ENCODE peak calls at places on chromosome 7, in nine cellular contexts. One of them, this sample, is unnamed.

GRCh38 chr7:158396301-158396905 is 191.2 kb downstream of the PTPRN2 start:
- DNase-seq in AG09319: no peak
- DNase-seq in left ventricle myocardium inferior: no peak
- DNase-seq in kidney epithelial cell: no peak
- DNase-seq in T-helper 2 cell: no peak
- DNase-seq in A172: no peak
- DNase-seq in nephron progenitor cell: no peak
- DNase-seq in H7: peak
- DNase-seq in substantia nigra: no peak
- DNase-seq in this sample: no peak

GRCh38 chr7:132400667-132401142 is 175.6 kb downstream of the PLXNA4 start:
- DNase-seq in AG09319: no peak
- DNase-seq in left ventricle myocardium inferior: no peak
- DNase-seq in kidney epithelial cell: no peak
- DNase-seq in T-helper 2 cell: no peak
- DNase-seq in A172: no peak
- DNase-seq in nephron progenitor cell: no peak
- DNase-seq in H7: no peak
- DNase-seq in substantia nigra: no peak
- DNase-seq in this sample: no peak

GRCh38 chr7:114889646-114890285 is 32.1 kb upstream of the MDFIC start:
- DNase-seq in AG09319: peak
- DNase-seq in left ventricle myocardium inferior: no peak
- DNase-seq in kidney epithelial cell: peak
- DNase-seq in T-helper 2 cell: no peak
- DNase-seq in A172: peak
- DNase-seq in nephron progenitor cell: no peak
- DNase-seq in H7: no peak
- DNase-seq in substantia nigra: no peak
- DNase-seq in this sample: peak

GRCh38 chr7:35780070-35780469 is 20.8 kb upstream of the SEPTIN7 start:
- DNase-seq in AG09319: no peak
- DNase-seq in left ventricle myocardium inferior: no peak
- DNase-seq in kidney epithelial cell: no peak
- DNase-seq in T-helper 2 cell: no peak
- DNase-seq in A172: no peak
- DNase-seq in nephron progenitor cell: no peak
- DNase-seq in H7: no peak
- DNase-seq in substantia nigra: no peak
- DNase-seq in this sample: no peak

GRCh38 chr7:135175931-135176330 is 5.4 kb upstream of the CYREN start:
- DNase-seq in AG09319: no peak
- DNase-seq in left ventricle myocardium inferior: no peak
- DNase-seq in kidney epithelial cell: no peak
- DNase-seq in T-helper 2 cell: no peak
- DNase-seq in A172: no peak
- DNase-seq in nephron progenitor cell: no peak
- DNase-seq in H7: no peak
- DNase-seq in substantia nigra: no peak
- DNase-seq in this sample: no peak

GRCh38 chr7:127792528-127793342 is 140.7 kb downstream of the SND1 start:
- DNase-seq in AG09319: no peak
- DNase-seq in left ventricle myocardium inferior: no peak
- DNase-seq in kidney epithelial cell: no peak
- DNase-seq in T-helper 2 cell: no peak
- DNase-seq in A172: peak
- DNase-seq in nephron progenitor cell: peak
- DNase-seq in H7: peak
- DNase-seq in substantia nigra: no peak
- DNase-seq in this sample: peak

GRCh38 chr7:48938539-48938938 is 14.2 kb downstream of the CDC14C start:
- DNase-seq in AG09319: peak
- DNase-seq in left ventricle myocardium inferior: no peak
- DNase-seq in kidney epithelial cell: peak
- DNase-seq in T-helper 2 cell: no peak
- DNase-seq in A172: peak
- DNase-seq in nephron progenitor cell: no peak
- DNase-seq in H7: no peak
- DNase-seq in substantia nigra: no peak
- DNase-seq in this sample: no peak

GRCh38 chr7:26103541-26104070 is 48.4 kb upstream of the NFE2L3 start:
- DNase-seq in AG09319: no peak
- DNase-seq in left ventricle myocardium inferior: no peak
- DNase-seq in kidney epithelial cell: no peak
- DNase-seq in T-helper 2 cell: no peak
- DNase-seq in A172: no peak
- DNase-seq in nephron progenitor cell: no peak
- DNase-seq in H7: no peak
- DNase-seq in substantia nigra: no peak
- DNase-seq in this sample: no peak

GRCh38 chr7:157520249-157520648 is 183.4 kb downstream of the DNAJB6 start:
- DNase-seq in AG09319: no peak
- DNase-seq in left ventricle myocardium inferior: no peak
- DNase-seq in kidney epithelial cell: no peak
- DNase-seq in T-helper 2 cell: no peak
- DNase-seq in A172: no peak
- DNase-seq in nephron progenitor cell: no peak
- DNase-seq in H7: no peak
- DNase-seq in substantia nigra: no peak
- DNase-seq in this sample: no peak

GRCh38 chr7:129606801-129607200 is 4.7 kb upstream of the NRF1 start:
- DNase-seq in AG09319: no peak
- DNase-seq in left ventricle myocardium inferior: no peak
- DNase-seq in kidney epithelial cell: no peak
- DNase-seq in T-helper 2 cell: no peak
- DNase-seq in A172: no peak
- DNase-seq in nephron progenitor cell: no peak
- DNase-seq in H7: no peak
- DNase-seq in substantia nigra: no peak
- DNase-seq in this sample: no peak

GRCh38 chr7:148291799-148292198 is 298.8 kb upstream of the C7orf33 start:
- DNase-seq in AG09319: no peak
- DNase-seq in left ventricle myocardium inferior: no peak
- DNase-seq in kidney epithelial cell: no peak
- DNase-seq in T-helper 2 cell: no peak
- DNase-seq in A172: no peak
- DNase-seq in nephron progenitor cell: no peak
- DNase-seq in H7: no peak
- DNase-seq in substantia nigra: no peak
- DNase-seq in this sample: no peak

GRCh38 chr7:158602905-158603772 is 15.5 kb upstream of the PTPRN2 start:
- DNase-seq in AG09319: no peak
- DNase-seq in left ventricle myocardium inferior: no peak
- DNase-seq in kidney epithelial cell: no peak
- DNase-seq in T-helper 2 cell: no peak
- DNase-seq in A172: peak
- DNase-seq in nephron progenitor cell: no peak
- DNase-seq in H7: no peak
- DNase-seq in substantia nigra: no peak
- DNase-seq in this sample: no peak

GRCh38 chr7:6453737-6454136 is 6.0 kb upstream of the DAGLB start:
- DNase-seq in AG09319: no peak
- DNase-seq in left ventricle myocardium inferior: no peak
- DNase-seq in kidney epithelial cell: peak
- DNase-seq in T-helper 2 cell: no peak
- DNase-seq in A172: peak
- DNase-seq in nephron progenitor cell: no peak
- DNase-seq in H7: no peak
- DNase-seq in substantia nigra: no peak
- DNase-seq in this sample: no peak

GRCh38 chr7:1843271-1843861 is 173.3 kb downstream of the ELFN1 start:
- DNase-seq in AG09319: no peak
- DNase-seq in left ventricle myocardium inferior: no peak
- DNase-seq in kidney epithelial cell: no peak
- DNase-seq in T-helper 2 cell: no peak
- DNase-seq in A172: no peak
- DNase-seq in nephron progenitor cell: peak
- DNase-seq in H7: no peak
- DNase-seq in substantia nigra: no peak
- DNase-seq in this sample: no peak

GRCh38 chr7:38232475-38233366 is 40.7 kb downstream of the TARP start:
- DNase-seq in AG09319: no peak
- DNase-seq in left ventricle myocardium inferior: no peak
- DNase-seq in kidney epithelial cell: no peak
- DNase-seq in T-helper 2 cell: peak
- DNase-seq in A172: no peak
- DNase-seq in nephron progenitor cell: no peak
- DNase-seq in H7: no peak
- DNase-seq in substantia nigra: no peak
- DNase-seq in this sample: no peak

GRCh38 chr7:102993532-102994029 is 80.8 kb downstream of the LRRC17 start:
- DNase-seq in AG09319: peak
- DNase-seq in left ventricle myocardium inferior: no peak
- DNase-seq in kidney epithelial cell: no peak
- DNase-seq in T-helper 2 cell: no peak
- DNase-seq in A172: no peak
- DNase-seq in nephron progenitor cell: no peak
- DNase-seq in H7: no peak
- DNase-seq in substantia nigra: no peak
- DNase-seq in this sample: no peak

GRCh38 chr7:66296001-66296521 is 90.9 kb downstream of the TPST1 start:
- DNase-seq in AG09319: peak
- DNase-seq in left ventricle myocardium inferior: no peak
- DNase-seq in kidney epithelial cell: no peak
- DNase-seq in T-helper 2 cell: no peak
- DNase-seq in A172: no peak
- DNase-seq in nephron progenitor cell: no peak
- DNase-seq in H7: no peak
- DNase-seq in substantia nigra: no peak
- DNase-seq in this sample: no peak

GRCh38 chr7:78055160-78055559 is 256.6 kb downstream of the PHTF2 start:
- DNase-seq in AG09319: no peak
- DNase-seq in left ventricle myocardium inferior: no peak
- DNase-seq in kidney epithelial cell: no peak
- DNase-seq in T-helper 2 cell: no peak
- DNase-seq in A172: no peak
- DNase-seq in nephron progenitor cell: no peak
- DNase-seq in H7: no peak
- DNase-seq in substantia nigra: no peak
- DNase-seq in this sample: no peak

GRCh38 chr7:37921340-37921805 is 933 bp downstream of the EPDR1 start:
- DNase-seq in AG09319: no peak
- DNase-seq in left ventricle myocardium inferior: peak
- DNase-seq in kidney epithelial cell: no peak
- DNase-seq in T-helper 2 cell: no peak
- DNase-seq in A172: peak
- DNase-seq in nephron progenitor cell: no peak
- DNase-seq in H7: peak
- DNase-seq in substantia nigra: peak
- DNase-seq in this sample: peak

GRCh38 chr7:116305485-116306408 is 95.4 kb downstream of the TES start:
- DNase-seq in AG09319: no peak
- DNase-seq in left ventricle myocardium inferior: no peak
- DNase-seq in kidney epithelial cell: peak
- DNase-seq in T-helper 2 cell: no peak
- DNase-seq in A172: no peak
- DNase-seq in nephron progenitor cell: no peak
- DNase-seq in H7: no peak
- DNase-seq in substantia nigra: no peak
- DNase-seq in this sample: no peak

GRCh38 chr7:33646166-33646565 is 259.2 kb upstream of the BMPER start:
- DNase-seq in AG09319: no peak
- DNase-seq in left ventricle myocardium inferior: no peak
- DNase-seq in kidney epithelial cell: no peak
- DNase-seq in T-helper 2 cell: no peak
- DNase-seq in A172: no peak
- DNase-seq in nephron progenitor cell: no peak
- DNase-seq in H7: no peak
- DNase-seq in substantia nigra: no peak
- DNase-seq in this sample: no peak

GRCh38 chr7:131074585-131074984 is 253.1 kb upstream of the MKLN1 start:
- DNase-seq in AG09319: no peak
- DNase-seq in left ventricle myocardium inferior: no peak
- DNase-seq in kidney epithelial cell: no peak
- DNase-seq in T-helper 2 cell: no peak
- DNase-seq in A172: no peak
- DNase-seq in nephron progenitor cell: no peak
- DNase-seq in H7: no peak
- DNase-seq in substantia nigra: no peak
- DNase-seq in this sample: no peak

GRCh38 chr7:977326-978048 is 2.1 kb upstream of the COX19 start:
- DNase-seq in AG09319: no peak
- DNase-seq in left ventricle myocardium inferior: no peak
- DNase-seq in kidney epithelial cell: peak
- DNase-seq in T-helper 2 cell: no peak
- DNase-seq in A172: no peak
- DNase-seq in nephron progenitor cell: no peak
- DNase-seq in H7: no peak
- DNase-seq in substantia nigra: peak
- DNase-seq in this sample: no peak

GRCh38 chr7:134593530-134594392 is 44.9 kb downstream of the AKR1B15 start:
- DNase-seq in AG09319: peak
- DNase-seq in left ventricle myocardium inferior: peak
- DNase-seq in kidney epithelial cell: no peak
- DNase-seq in T-helper 2 cell: no peak
- DNase-seq in A172: peak
- DNase-seq in nephron progenitor cell: no peak
- DNase-seq in H7: no peak
- DNase-seq in substantia nigra: peak
- DNase-seq in this sample: no peak

GRCh38 chr7:21580073-21580521 is 37.3 kb downstream of the DNAH11 start:
- DNase-seq in AG09319: no peak
- DNase-seq in left ventricle myocardium inferior: no peak
- DNase-seq in kidney epithelial cell: no peak
- DNase-seq in T-helper 2 cell: no peak
- DNase-seq in A172: peak
- DNase-seq in nephron progenitor cell: no peak
- DNase-seq in H7: no peak
- DNase-seq in substantia nigra: no peak
- DNase-seq in this sample: no peak

GRCh38 chr7:54823776-54824175 is 64.8 kb upstream of the SEC61G start:
- DNase-seq in AG09319: no peak
- DNase-seq in left ventricle myocardium inferior: no peak
- DNase-seq in kidney epithelial cell: no peak
- DNase-seq in T-helper 2 cell: no peak
- DNase-seq in A172: no peak
- DNase-seq in nephron progenitor cell: no peak
- DNase-seq in H7: no peak
- DNase-seq in substantia nigra: no peak
- DNase-seq in this sample: no peak

This sample was measured in iPS-NIHi11.